ENCODE peak calls at places on chromosome 3, in ten cellular contexts. Q is Calu3; Y is hepatocyte; H is GM03348; L is NCI-H2081; M is GM18507; T is activated T-cell treated with anti-CD3 and anti-CD28 coated beads, Interleukin-2, amount 50 U/mL, for 48 hours; R is stimulated activated CD8-positive, alpha-beta memory T cell treated with anti-CD3 and anti-CD28 coated beads, Interleukin-15, amount 100 ng/mL, for 48 hours; Z is neural crest cell; U is adipocyte. I is an unnamed sample.

GRCh38 chr3:187491371-187491770 is 123.2 kb downstream of the RTP4 start:
- DNase-seq in Q (no peak), Y (no peak), H (no peak), L (no peak), M (no peak), T (no peak), R (no peak), Z (no peak), U (no peak), I (no peak)

GRCh38 chr3:41131224-41131623 is 68.1 kb upstream of the CTNNB1 start:
- DNase-seq in Q (no peak), Y (no peak), H (no peak), L (no peak), M (no peak), T (no peak), R (no peak), Z (no peak), U (no peak), I (no peak)

GRCh38 chr3:179446501-179446900 is 4.8 kb downstream of the GNB4 start:
- DNase-seq in Q (no peak), Y (peak), H (peak), L (no peak), M (no peak), T (no peak), R (no peak), Z (no peak), U (peak), I (peak)

GRCh38 chr3:110352841-110353595 is 718.6 kb upstream of the NECTIN3 start:
- DNase-seq in Q (no peak), Y (no peak), H (peak), L (no peak), M (no peak), T (no peak), R (no peak), Z (no peak), U (no peak), I (no peak)

GRCh38 chr3:113594066-113594465 is 61.7 kb downstream of the SIDT1 start:
- DNase-seq in Q (no peak), Y (no peak), H (no peak), L (peak), M (no peak), T (no peak), R (no peak), Z (no peak), U (no peak), I (no peak)

GRCh38 chr3:10192953-10193691 is 28.4 kb downstream of the IRAK2 start:
- DNase-seq in Q (no peak), Y (peak), H (peak), L (no peak), M (no peak), T (peak), R (peak), Z (peak), U (peak), I (no peak)

GRCh38 chr3:43153189-43154083 is 47.6 kb upstream of the POMGNT2 start:
- DNase-seq in Q (no peak), Y (peak), H (peak), L (no peak), M (no peak), T (no peak), R (no peak), Z (no peak), U (peak), I (no peak)

GRCh38 chr3:38519000-38519399 is 22.9 kb downstream of the EXOG start:
- DNase-seq in Q (no peak), Y (no peak), H (no peak), L (no peak), M (no peak), T (no peak), R (no peak), Z (no peak), U (peak), I (no peak)

GRCh38 chr3:60501303-60501702 is 749.9 kb downstream of the FHIT start:
- DNase-seq in Q (no peak), Y (no peak), H (no peak), L (no peak), M (no peak), T (no peak), R (no peak), Z (no peak), U (no peak), I (no peak)

GRCh38 chr3:19348929-19349564 is 200.7 kb downstream of the KCNH8 start:
- DNase-seq in Q (peak), Y (peak), H (peak), L (peak), M (no peak), T (no peak), R (no peak), Z (no peak), U (peak), I (peak)

GRCh38 chr3:141333796-141334626 is 34.3 kb upstream of the ZBTB38 start:
- DNase-seq in Q (no peak), Y (no peak), H (no peak), L (no peak), M (no peak), T (no peak), R (no peak), Z (no peak), U (no peak), I (no peak)

GRCh38 chr3:4416961-4417360 is 50.1 kb downstream of the SUMF1 start:
- DNase-seq in Q (no peak), Y (no peak), H (peak), L (peak), M (no peak), T (peak), R (no peak), Z (no peak), U (no peak), I (no peak)

GRCh38 chr3:161796780-161797179 is 300.2 kb downstream of the OTOL1 start:
- DNase-seq in Q (no peak), Y (no peak), H (no peak), L (no peak), M (no peak), T (no peak), R (no peak), Z (no peak), U (no peak), I (no peak)

GRCh38 chr3:156507285-156507684 is 47.6 kb downstream of the SSR3 start:
- DNase-seq in Q (no peak), Y (no peak), H (no peak), L (no peak), M (no peak), T (no peak), R (no peak), Z (no peak), U (no peak), I (no peak)

GRCh38 chr3:139309880-139310279 is 33.9 kb upstream of the MRPS22 start:
- DNase-seq in Q (no peak), Y (no peak), H (peak), L (no peak), M (no peak), T (no peak), R (no peak), Z (no peak), U (peak), I (no peak)